ENCODE peak calls at places on chromosome X, in six cellular contexts. L, H, S, W, A and F are unnamed samples.

GRCh38 chrX:79325263-79325958 is 41.7 kb downstream of the ITM2A start:
- DNase-seq in L (no peak), H (no peak), S (no peak), W (peak; percentile 14), A (no peak), F (no peak)

GRCh38 chrX:254630-255215 is 26.5 kb upstream of the PLCXD1 start:
- DNase-seq in L (no peak), H (no peak), S (no peak), W (no peak), A (no peak), F (no peak)

GRCh38 chrX:124719060-124719459 is 372.7 kb downstream of the SH2D1A start:
- DNase-seq in L (peak; percentile 56), H (no peak), S (no peak), W (no peak), A (peak; percentile 77), F (no peak)

GRCh38 chrX:50431623-50432022 is 39.0 kb downstream of the DGKK start:
- DNase-seq in L (no peak), H (no peak), S (no peak), W (no peak), A (no peak), F (no peak)

GRCh38 chrX:8304668-8305067 is 133.6 kb upstream of the VCX2 start:
- DNase-seq in L (no peak), H (no peak), S (no peak), W (no peak), A (no peak), F (no peak)

GRCh38 chrX:152733261-152733975 is at the start of the genes CSAG1 and MAGEA12:
- DNase-seq in L (peak; percentile 89), H (no peak), S (no peak), W (no peak), A (peak; percentile 4), F (no peak)

GRCh38 chrX:1542994-1543725 is 6.2 kb upstream of the P2RY8 start:
- DNase-seq in L (no peak), H (no peak), S (no peak), W (no peak), A (no peak), F (no peak)

GRCh38 chrX:69063486-69063885 is 101.8 kb downstream of the PJA1 start:
- DNase-seq in L (no peak), H (no peak), S (no peak), W (no peak), A (no peak), F (no peak)

GRCh38 chrX:132373610-132374009 is 115.2 kb downstream of the MBNL3 start:
- DNase-seq in L (no peak), H (no peak), S (no peak), W (no peak), A (no peak), F (no peak)

GRCh38 chrX:133786382-133786781 is 199.0 kb downstream of the GPC3 start:
- DNase-seq in L (no peak), H (no peak), S (no peak), W (no peak), A (no peak), F (no peak)

GRCh38 chrX:40094041-40094899 is 3.5 kb downstream of the BCOR start:
- DNase-seq in L (no peak), H (peak; percentile 53), S (no peak), W (no peak), A (peak; percentile 78), F (no peak)

GRCh38 chrX:8743126-8743732 is 11.3 kb upstream of the ANOS1 start:
- DNase-seq in L (peak; percentile 32), H (peak; percentile 31), S (peak; percentile 30), W (peak; percentile 58), A (peak; percentile 73), F (peak; percentile 22)

GRCh38 chrX:57595381-57595811 is 3.6 kb downstream of the ZXDB start:
- DNase-seq in L (no peak), H (peak; percentile 36), S (no peak), W (no peak), A (no peak), F (no peak)

GRCh38 chrX:19122641-19123009 is 357 bp upstream of the ADGRG2 start:
- DNase-seq in L (no peak), H (no peak), S (no peak), W (no peak), A (no peak), F (no peak)

GRCh38 chrX:127558811-127559210 is 493.4 kb downstream of the ACTRT1 start:
- DNase-seq in L (no peak), H (no peak), S (no peak), W (no peak), A (no peak), F (no peak)

GRCh38 chrX:118188977-118189376 is 72.4 kb upstream of the KLHL13 start:
- DNase-seq in L (peak; percentile 17), H (no peak), S (no peak), W (no peak), A (peak; percentile 26), F (no peak)

GRCh38 chrX:104193485-104193884 is 27.2 kb downstream of the FAM199X start:
- DNase-seq in L (no peak), H (no peak), S (no peak), W (no peak), A (no peak), F (no peak)

GRCh38 chrX:73401591-73402266 is 45.1 kb upstream of the CDX4 start:
- DNase-seq in L (no peak), H (no peak), S (no peak), W (no peak), A (peak; percentile 37), F (no peak)

GRCh38 chrX:15853586-15854079 is 980 bp downstream of the AP1S2 start:
- DNase-seq in L (no peak), H (no peak), S (no peak), W (no peak), A (peak; percentile 71), F (no peak)

GRCh38 chrX:1581132-1581531 is 10.3 kb upstream of the AKAP17A start:
- DNase-seq in L (peak; percentile 13), H (no peak), S (peak; percentile 64), W (peak; percentile 57), A (peak; percentile 71), F (peak; percentile 63)

GRCh38 chrX:120664081-120664480 is 34.2 kb upstream of the C1GALT1C1 start:
- DNase-seq in L (no peak), H (no peak), S (peak; percentile 35), W (no peak), A (peak; percentile 20), F (peak; percentile 2)

GRCh38 chrX:3252744-3253143 is 93.7 kb downstream of the MXRA5 start:
- DNase-seq in L (no peak), H (no peak), S (no peak), W (no peak), A (no peak), F (peak; percentile 2)

GRCh38 chrX:44306336-44306735 is 37.1 kb downstream of the EFHC2 start:
- DNase-seq in L (peak; percentile 82), H (no peak), S (no peak), W (no peak), A (no peak), F (no peak)

GRCh38 chrX:86121916-86122315 is 26.3 kb upstream of the DACH2 start:
- DNase-seq in L (no peak), H (no peak), S (no peak), W (no peak), A (no peak), F (no peak)

GRCh38 chrX:44104699-44105098 is 131.5 kb upstream of the NDP start:
- DNase-seq in L (no peak), H (no peak), S (no peak), W (no peak), A (no peak), F (no peak)

GRCh38 chrX:153778151-153778551 is 2.7 kb upstream of the SRPK3 start:
- DNase-seq in L (no peak), H (no peak), S (no peak), W (no peak), A (no peak), F (no peak)

GRCh38 chrX:77658886-77659285 is 127.1 kb downstream of the ATRX start:
- DNase-seq in L (no peak), H (no peak), S (no peak), W (no peak), A (no peak), F (no peak)

GRCh38 chrX:153465691-153466380 is 4.5 kb downstream of the HAUS7 start:
- DNase-seq in L (no peak), H (no peak), S (no peak), W (no peak), A (no peak), F (no peak)

GRCh38 chrX:124028177-124028576 is 66.7 kb downstream of the STAG2 start:
- DNase-seq in L (no peak), H (no peak), S (no peak), W (no peak), A (no peak), F (no peak)

GRCh38 chrX:264634-265455 is 16.3 kb upstream of the PLCXD1 start:
- DNase-seq in L (no peak), H (no peak), S (peak; percentile 63), W (no peak), A (no peak), F (no peak)

GRCh38 chrX:72123471-72124185 is 8.1 kb downstream of the RTL5 start:
- DNase-seq in L (no peak), H (no peak), S (no peak), W (no peak), A (peak; percentile 31), F (no peak)

GRCh38 chrX:133444952-133445831 is 29.9 kb upstream of the GPC4 start:
- DNase-seq in L (no peak), H (no peak), S (peak; percentile 9), W (no peak), A (peak; percentile 60), F (no peak)

GRCh38 chrX:103063191-103063845 is 653 bp downstream of the BEX1 start:
- DNase-seq in L (peak; percentile 68), H (peak; percentile 27), S (no peak), W (no peak), A (peak; percentile 81), F (no peak)